ENCODE peak calls at places on chromosomes 2 and 18, in eight cellular contexts. K is adrenal gland; B is NB4; I is sigmoid colon; W is CD4-positive, alpha-beta T cell; S is GM20000; F is WTC11; U is endothelial cell. X is an unnamed sample.
A peak's percentile ranks its signal among the peaks of the same experiment; 100 is the strongest.

GRCh38 chr2:60440080-60440753 is 113.2 kb downstream of the BCL11A start:
- DNase-seq in K (no peak), B (no peak), I (no peak), W (no peak), S (no peak), F (no peak), U (no peak), X (no peak)

GRCh38 chr2:197972017-197972416 is 167.6 kb downstream of the PLCL1 start:
- DNase-seq in K (peak; percentile 79), B (no peak), I (peak; percentile 74), W (no peak), S (no peak), F (no peak), U (no peak), X (no peak)

GRCh38 chr2:149972039-149972438 is 384.5 kb upstream of the MMADHC start:
- DNase-seq in K (no peak), B (no peak), I (no peak), W (no peak), S (no peak), F (no peak), U (no peak), X (no peak)

GRCh38 chr18:46324087-46324486 is 219.9 kb downstream of the HAUS1 start:
- DNase-seq in K (no peak), B (no peak), I (no peak), W (no peak), S (no peak), F (no peak), U (no peak), X (no peak)

GRCh38 chr2:226796840-226797288 is 2.8 kb downstream of the IRS1 start:
- DNase-seq in K (peak; percentile 53), B (peak; percentile 26), I (peak; percentile 86), W (no peak), S (peak; percentile 60), F (peak; percentile 21), U (peak; percentile 48), X (peak; percentile 9)

GRCh38 chr2:122167561-122167960 is 412.1 kb downstream of the TSN start:
- DNase-seq in K (no peak), B (no peak), I (no peak), W (no peak), S (no peak), F (no peak), U (no peak), X (no peak)

GRCh38 chr2:121699421-121700328 is 37.0 kb downstream of the NIFK start:
- DNase-seq in K (peak; percentile 80), B (peak; percentile 96), I (peak; percentile 56), W (peak; percentile 67), S (peak; percentile 81), F (no peak), U (no peak), X (peak; percentile 72)

GRCh38 chr2:72901426-72901825 is 14.2 kb downstream of the SPR start:
- DNase-seq in K (no peak), B (no peak), I (no peak), W (no peak), S (no peak), F (no peak), U (no peak), X (no peak)

GRCh38 chr2:171478345-171478744 is 43.9 kb upstream of the CYBRD1 start:
- DNase-seq in K (no peak), B (no peak), I (no peak), W (no peak), S (no peak), F (no peak), U (no peak), X (no peak)

GRCh38 chr18:7980136-7980535 is 413.0 kb downstream of the PTPRM start:
- DNase-seq in K (no peak), B (peak; percentile 38), I (no peak), W (no peak), S (no peak), F (peak; percentile 31), U (peak; percentile 21), X (no peak)

DNA sequence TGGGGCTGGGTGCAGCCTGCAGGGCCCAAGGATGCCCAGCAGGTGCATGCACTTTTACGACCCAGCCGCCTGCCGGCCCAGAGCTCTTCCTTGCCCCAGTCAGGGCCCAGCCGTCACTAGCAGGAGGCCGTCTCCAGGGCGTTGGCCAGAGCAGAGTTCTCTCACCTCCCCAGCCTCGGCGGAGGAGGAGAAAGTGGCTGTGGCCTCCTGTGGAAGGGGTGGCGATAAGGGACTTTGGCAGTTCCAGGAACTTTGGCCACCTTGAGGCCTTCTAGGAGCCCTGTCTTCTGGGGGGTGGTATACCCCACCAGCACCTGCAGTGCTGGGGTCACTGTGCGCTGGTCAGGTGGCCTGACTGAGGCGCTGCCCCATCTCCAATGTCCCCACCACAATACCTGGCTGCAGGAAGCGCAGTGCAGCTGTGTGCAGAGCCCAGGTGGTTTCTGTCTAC is 22.0 kb downstream of the NPPC start:
- DNase-seq in K (no peak), B (no peak), I (no peak), W (no peak), S (no peak), F (no peak), U (no peak), X (no peak)
- TF ChIP-seq CTCF in K (no peak), B (no peak), I (no peak), W (no peak), S (no peak), F (no peak), U (no peak), X (no peak)

DNA sequence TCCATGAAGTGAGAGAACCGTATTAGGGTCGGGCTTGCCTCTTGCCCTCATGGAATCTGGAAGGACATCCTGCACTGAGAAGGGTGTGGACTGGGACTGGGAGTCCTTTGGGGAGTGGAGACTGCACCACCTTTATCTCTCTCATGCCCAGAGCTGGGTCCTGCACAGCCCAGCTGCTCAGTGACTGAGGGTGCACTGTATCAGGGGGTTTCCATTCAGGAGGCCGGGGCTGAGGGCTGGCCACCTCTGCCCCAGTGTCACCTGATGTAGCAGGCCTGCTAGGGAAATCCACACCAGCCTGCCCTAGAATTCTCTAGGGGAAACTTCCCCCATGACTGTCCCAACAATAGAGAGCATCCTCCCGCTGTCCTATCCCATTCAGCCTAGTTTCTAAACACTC is 116.6 kb downstream of the CTIF start:
- DNase-seq in K (no peak), B (no peak), I (no peak), W (no peak), S (no peak), F (no peak), U (no peak), X (no peak)
- TF ChIP-seq CTCF in K (no peak), B (no peak), I (no peak), W (no peak), S (no peak), F (no peak), U (no peak), X (no peak)

GRCh38 chr2:217947341-217948316 is 55.2 kb downstream of the TNS1 start:
- DNase-seq in K (peak; percentile 7), B (no peak), I (peak; percentile 66), W (no peak), S (no peak), F (peak; percentile 54), U (no peak), X (no peak)
- TF ChIP-seq CTCF in K (no peak), B (no peak), I (no peak), W (no peak), S (no peak), F (no peak), U (no peak), X (no peak)

GRCh38 chr2:95018861-95019550 is 6.5 kb upstream of the MAL start:
- DNase-seq in K (no peak), B (no peak), I (no peak), W (no peak), S (no peak), F (no peak), U (no peak), X (no peak)
- TF ChIP-seq CTCF in K (no peak), B (no peak), I (no peak), W (no peak), S (no peak), F (no peak), U (no peak), X (no peak)

GRCh38 chr2:75018162-75018561 is 59.7 kb downstream of the POLE4 start:
- DNase-seq in K (no peak), B (peak; percentile 21), I (no peak), W (no peak), S (no peak), F (no peak), U (no peak), X (no peak)
- TF ChIP-seq CTCF in K (no peak), B (no peak), I (no peak), W (no peak), S (no peak), F (no peak), U (no peak), X (no peak)